ENCODE peak calls at places on chromosome X, in nine cellular contexts. One of them, this sample, is unnamed.

GRCh38 chrX:22323541-22323940 is 50.8 kb downstream of the CBLL2 start:
- DNase-seq in midbrain: no peak
- DNase-seq in posterior vena cava: no peak
- DNase-seq in skeletal muscle cell: peak; percentile 43
- DNase-seq in uterus: no peak
- DNase-seq in H9: no peak
- DNase-seq in nephron progenitor cell: no peak
- DNase-seq in HEK293T: no peak
- DNase-seq in mucosa of descending colon: no peak
- DNase-seq in this sample: no peak

GRCh38 chrX:10022580-10023245 is 55.6 kb downstream of the CLDN34 start:
- DNase-seq in midbrain: no peak
- DNase-seq in posterior vena cava: no peak
- DNase-seq in skeletal muscle cell: peak; percentile 48
- DNase-seq in uterus: peak; percentile 43
- DNase-seq in H9: no peak
- DNase-seq in nephron progenitor cell: no peak
- DNase-seq in HEK293T: no peak
- DNase-seq in mucosa of descending colon: no peak
- DNase-seq in this sample: no peak

GRCh38 chrX:134520860-134521390 is 61.0 kb downstream of the HPRT1 start:
- DNase-seq in midbrain: peak; percentile 2
- DNase-seq in posterior vena cava: no peak
- DNase-seq in skeletal muscle cell: no peak
- DNase-seq in uterus: no peak
- DNase-seq in H9: peak; percentile 65
- DNase-seq in nephron progenitor cell: peak; percentile 20
- DNase-seq in HEK293T: peak; percentile 64
- DNase-seq in mucosa of descending colon: no peak
- DNase-seq in this sample: peak; percentile 5

GRCh38 chrX:65674351-65674893 is 7.0 kb downstream of the MSN start:
- DNase-seq in midbrain: no peak
- DNase-seq in posterior vena cava: no peak
- DNase-seq in skeletal muscle cell: no peak
- DNase-seq in uterus: no peak
- DNase-seq in H9: no peak
- DNase-seq in nephron progenitor cell: no peak
- DNase-seq in HEK293T: no peak
- DNase-seq in mucosa of descending colon: no peak
- DNase-seq in this sample: no peak

GRCh38 chrX:31497086-31497485 is 425.2 kb upstream of the FTHL17 start:
- DNase-seq in midbrain: no peak
- DNase-seq in posterior vena cava: no peak
- DNase-seq in skeletal muscle cell: peak; percentile 11
- DNase-seq in uterus: no peak
- DNase-seq in H9: no peak
- DNase-seq in nephron progenitor cell: no peak
- DNase-seq in HEK293T: no peak
- DNase-seq in mucosa of descending colon: no peak
- DNase-seq in this sample: no peak

GRCh38 chrX:42540150-42540549 is 237.8 kb downstream of the PPP1R2C start:
- DNase-seq in midbrain: no peak
- DNase-seq in posterior vena cava: no peak
- DNase-seq in skeletal muscle cell: no peak
- DNase-seq in uterus: no peak
- DNase-seq in H9: no peak
- DNase-seq in nephron progenitor cell: no peak
- DNase-seq in HEK293T: no peak
- DNase-seq in mucosa of descending colon: no peak
- DNase-seq in this sample: no peak

GRCh38 chrX:40081679-40082068 is 16.1 kb downstream of the BCOR start:
- DNase-seq in midbrain: no peak
- DNase-seq in posterior vena cava: no peak
- DNase-seq in skeletal muscle cell: no peak
- DNase-seq in uterus: no peak
- DNase-seq in H9: no peak
- DNase-seq in nephron progenitor cell: no peak
- DNase-seq in HEK293T: no peak
- DNase-seq in mucosa of descending colon: no peak
- DNase-seq in this sample: no peak

GRCh38 chrX:38036471-38036870 is 30.1 kb downstream of the SYTL5 start:
- DNase-seq in midbrain: no peak
- DNase-seq in posterior vena cava: no peak
- DNase-seq in skeletal muscle cell: no peak
- DNase-seq in uterus: no peak
- DNase-seq in H9: no peak
- DNase-seq in nephron progenitor cell: no peak
- DNase-seq in HEK293T: no peak
- DNase-seq in mucosa of descending colon: no peak
- DNase-seq in this sample: no peak

GRCh38 chrX:40514376-40514775 is 66.4 kb upstream of the ATP6AP2 start:
- DNase-seq in midbrain: no peak
- DNase-seq in posterior vena cava: no peak
- DNase-seq in skeletal muscle cell: no peak
- DNase-seq in uterus: no peak
- DNase-seq in H9: no peak
- DNase-seq in nephron progenitor cell: no peak
- DNase-seq in HEK293T: no peak
- DNase-seq in mucosa of descending colon: no peak
- DNase-seq in this sample: no peak

GRCh38 chrX:8867454-8867853 is 66.3 kb upstream of the FAM9A start:
- DNase-seq in midbrain: no peak
- DNase-seq in posterior vena cava: no peak
- DNase-seq in skeletal muscle cell: no peak
- DNase-seq in uterus: no peak
- DNase-seq in H9: no peak
- DNase-seq in nephron progenitor cell: no peak
- DNase-seq in HEK293T: no peak
- DNase-seq in mucosa of descending colon: no peak
- DNase-seq in this sample: no peak

GRCh38 chrX:135345328-135345645 is 36.0 kb downstream of the ETDC start:
- DNase-seq in midbrain: no peak
- DNase-seq in posterior vena cava: peak; percentile 74
- DNase-seq in skeletal muscle cell: peak; percentile 68
- DNase-seq in uterus: peak; percentile 32
- DNase-seq in H9: no peak
- DNase-seq in nephron progenitor cell: peak; percentile 7
- DNase-seq in HEK293T: peak; percentile 48
- DNase-seq in mucosa of descending colon: peak; percentile 40
- DNase-seq in this sample: peak; percentile 7

GRCh38 chrX:38282044-38282443 is 45.3 kb downstream of the RPGR start:
- DNase-seq in midbrain: no peak
- DNase-seq in posterior vena cava: no peak
- DNase-seq in skeletal muscle cell: no peak
- DNase-seq in uterus: no peak
- DNase-seq in H9: no peak
- DNase-seq in nephron progenitor cell: no peak
- DNase-seq in HEK293T: peak; percentile 16
- DNase-seq in mucosa of descending colon: no peak
- DNase-seq in this sample: peak; percentile 2

GRCh38 chrX:132093239-132093860 is 34.5 kb downstream of the FRMD7 start:
- DNase-seq in midbrain: no peak
- DNase-seq in posterior vena cava: no peak
- DNase-seq in skeletal muscle cell: no peak
- DNase-seq in uterus: no peak
- DNase-seq in H9: no peak
- DNase-seq in nephron progenitor cell: no peak
- DNase-seq in HEK293T: no peak
- DNase-seq in mucosa of descending colon: no peak
- DNase-seq in this sample: no peak

GRCh38 chrX:55488559-55489314 is 911 bp downstream of the USP51 start:
- DNase-seq in midbrain: peak; percentile 71
- DNase-seq in posterior vena cava: peak; percentile 88
- DNase-seq in skeletal muscle cell: no peak
- DNase-seq in uterus: peak; percentile 72
- DNase-seq in H9: peak; percentile 70
- DNase-seq in nephron progenitor cell: peak; percentile 67
- DNase-seq in HEK293T: peak; percentile 41
- DNase-seq in mucosa of descending colon: peak; percentile 72
- DNase-seq in this sample: peak; percentile 80

GRCh38 chrX:52424658-52425057 is 55.8 kb downstream of the XAGE2 start:
- DNase-seq in midbrain: no peak
- DNase-seq in posterior vena cava: no peak
- DNase-seq in skeletal muscle cell: peak; percentile 20
- DNase-seq in uterus: no peak
- DNase-seq in H9: no peak
- DNase-seq in nephron progenitor cell: no peak
- DNase-seq in HEK293T: no peak
- DNase-seq in mucosa of descending colon: no peak
- DNase-seq in this sample: no peak

GRCh38 chrX:154733072-154733425 is 17.8 kb downstream of the GAB3 start:
- DNase-seq in midbrain: no peak
- DNase-seq in posterior vena cava: no peak
- DNase-seq in skeletal muscle cell: no peak
- DNase-seq in uterus: no peak
- DNase-seq in H9: no peak
- DNase-seq in nephron progenitor cell: no peak
- DNase-seq in HEK293T: no peak
- DNase-seq in mucosa of descending colon: no peak
- DNase-seq in this sample: no peak

GRCh38 chrX:132023896-132024386 is 839 bp downstream of the STK26 start:
- DNase-seq in midbrain: no peak
- DNase-seq in posterior vena cava: no peak
- DNase-seq in skeletal muscle cell: no peak
- DNase-seq in uterus: peak; percentile 19
- DNase-seq in H9: peak; percentile 47
- DNase-seq in nephron progenitor cell: peak; percentile 54
- DNase-seq in HEK293T: no peak
- DNase-seq in mucosa of descending colon: peak; percentile 63
- DNase-seq in this sample: no peak

GRCh38 chrX:119003462-119003861 is 29.0 kb downstream of the LONRF3 start:
- DNase-seq in midbrain: no peak
- DNase-seq in posterior vena cava: no peak
- DNase-seq in skeletal muscle cell: no peak
- DNase-seq in uterus: no peak
- DNase-seq in H9: no peak
- DNase-seq in nephron progenitor cell: no peak
- DNase-seq in HEK293T: no peak
- DNase-seq in mucosa of descending colon: no peak
- DNase-seq in this sample: no peak

GRCh38 chrX:87736576-87736975 is 219.0 kb downstream of the KLHL4 start:
- DNase-seq in midbrain: no peak
- DNase-seq in posterior vena cava: no peak
- DNase-seq in skeletal muscle cell: no peak
- DNase-seq in uterus: no peak
- DNase-seq in H9: no peak
- DNase-seq in nephron progenitor cell: no peak
- DNase-seq in HEK293T: no peak
- DNase-seq in mucosa of descending colon: no peak
- DNase-seq in this sample: no peak

GRCh38 chrX:40671126-40671525 is 23.8 kb upstream of the CXorf38 start:
- DNase-seq in midbrain: no peak
- DNase-seq in posterior vena cava: no peak
- DNase-seq in skeletal muscle cell: no peak
- DNase-seq in uterus: no peak
- DNase-seq in H9: no peak
- DNase-seq in nephron progenitor cell: no peak
- DNase-seq in HEK293T: no peak
- DNase-seq in mucosa of descending colon: no peak
- DNase-seq in this sample: no peak

GRCh38 chrX:68059469-68059868 is 373.8 kb downstream of the OPHN1 start:
- DNase-seq in midbrain: no peak
- DNase-seq in posterior vena cava: no peak
- DNase-seq in skeletal muscle cell: no peak
- DNase-seq in uterus: no peak
- DNase-seq in H9: no peak
- DNase-seq in nephron progenitor cell: no peak
- DNase-seq in HEK293T: no peak
- DNase-seq in mucosa of descending colon: no peak
- DNase-seq in this sample: no peak

GRCh38 chrX:120790118-120790517 is 85.5 kb downstream of the CT47B1 start:
- DNase-seq in midbrain: peak; percentile 83
- DNase-seq in posterior vena cava: no peak
- DNase-seq in skeletal muscle cell: no peak
- DNase-seq in uterus: peak; percentile 51
- DNase-seq in H9: peak; percentile 27
- DNase-seq in nephron progenitor cell: peak; percentile 23
- DNase-seq in HEK293T: peak; percentile 75
- DNase-seq in mucosa of descending colon: no peak
- DNase-seq in this sample: peak; percentile 56

GRCh38 chrX:72305286-72306084 is at the start of gene CITED1:
- DNase-seq in midbrain: no peak
- DNase-seq in posterior vena cava: no peak
- DNase-seq in skeletal muscle cell: no peak
- DNase-seq in uterus: no peak
- DNase-seq in H9: peak; percentile 40
- DNase-seq in nephron progenitor cell: peak; percentile 24
- DNase-seq in HEK293T: peak; percentile 50
- DNase-seq in mucosa of descending colon: peak; percentile 26
- DNase-seq in this sample: no peak

GRCh38 chrX:103941201-103941975 is 21.0 kb upstream of the TMSB15B start:
- DNase-seq in midbrain: peak; percentile 3
- DNase-seq in posterior vena cava: no peak
- DNase-seq in skeletal muscle cell: no peak
- DNase-seq in uterus: no peak
- DNase-seq in H9: no peak
- DNase-seq in nephron progenitor cell: no peak
- DNase-seq in HEK293T: peak; percentile 34
- DNase-seq in mucosa of descending colon: no peak
- DNase-seq in this sample: peak; percentile 19

GRCh38 chrX:41491267-41492004 is 44.3 kb downstream of the NYX start:
- DNase-seq in midbrain: no peak
- DNase-seq in posterior vena cava: no peak
- DNase-seq in skeletal muscle cell: peak; percentile 84
- DNase-seq in uterus: peak; percentile 16
- DNase-seq in H9: peak; percentile 61
- DNase-seq in nephron progenitor cell: no peak
- DNase-seq in HEK293T: no peak
- DNase-seq in mucosa of descending colon: no peak
- DNase-seq in this sample: no peak

GRCh38 chrX:154458954-154459829 is 1.1 kb downstream of the PLXNA3 start:
- DNase-seq in midbrain: peak; percentile 9
- DNase-seq in posterior vena cava: no peak
- DNase-seq in skeletal muscle cell: no peak
- DNase-seq in uterus: no peak
- DNase-seq in H9: no peak
- DNase-seq in nephron progenitor cell: no peak
- DNase-seq in HEK293T: no peak
- DNase-seq in mucosa of descending colon: peak; percentile 64
- DNase-seq in this sample: no peak

GRCh38 chrX:72566448-72566847 is 6.2 kb downstream of the HDAC8 start:
- DNase-seq in midbrain: no peak
- DNase-seq in posterior vena cava: no peak
- DNase-seq in skeletal muscle cell: no peak
- DNase-seq in uterus: no peak
- DNase-seq in H9: no peak
- DNase-seq in nephron progenitor cell: no peak
- DNase-seq in HEK293T: no peak
- DNase-seq in mucosa of descending colon: no peak
- DNase-seq in this sample: no peak

GRCh38 chrX:97308161-97308560 is 424.5 kb downstream of the RPA4 start:
- DNase-seq in midbrain: no peak
- DNase-seq in posterior vena cava: no peak
- DNase-seq in skeletal muscle cell: no peak
- DNase-seq in uterus: no peak
- DNase-seq in H9: no peak
- DNase-seq in nephron progenitor cell: no peak
- DNase-seq in HEK293T: no peak
- DNase-seq in mucosa of descending colon: no peak
- DNase-seq in this sample: no peak

GRCh38 chrX:1612641-1613286 is 2.1 kb upstream of the ASMT start:
- DNase-seq in midbrain: no peak
- DNase-seq in posterior vena cava: no peak
- DNase-seq in skeletal muscle cell: no peak
- DNase-seq in uterus: no peak
- DNase-seq in H9: no peak
- DNase-seq in nephron progenitor cell: no peak
- DNase-seq in HEK293T: no peak
- DNase-seq in mucosa of descending colon: no peak
- DNase-seq in this sample: no peak

GRCh38 chrX:33741807-33742206 is 390.3 kb downstream of the FAM47A start:
- DNase-seq in midbrain: no peak
- DNase-seq in posterior vena cava: no peak
- DNase-seq in skeletal muscle cell: no peak
- DNase-seq in uterus: no peak
- DNase-seq in H9: peak; percentile 74
- DNase-seq in nephron progenitor cell: no peak
- DNase-seq in HEK293T: no peak
- DNase-seq in mucosa of descending colon: no peak
- DNase-seq in this sample: no peak